ENCODE peak calls at places on chromosomes 12 and 14, in ten cellular contexts. X is GM23338, O is transverse colon, Z is spleen, A is suprapubic skin, J is GM12891, Y is prostate gland, S is esophagus muscularis mucosa, T is K562, Q is GM12892. D is an unnamed sample.
A peak's percentile ranks its signal among the peaks of the same experiment; 100 is the strongest.

GRCh38 chr14:67191768-67192290 is 2.6 kb downstream of the GARIN2 start:
- DNase-seq in X (no peak), O (no peak), Z (no peak), A (no peak), J (no peak), Y (no peak), S (no peak), T (no peak), Q (no peak), D (no peak)

GRCh38 chr12:105670664-105671063 is 340.2 kb downstream of the C12orf75 start:
- DNase-seq in X (no peak), O (no peak), Z (no peak), A (no peak), J (no peak), Y (no peak), S (no peak), T (no peak), Q (no peak), D (no peak)

GRCh38 chr14:54366726-54367707 is 29.8 kb upstream of the CDKN3 start:
- DNase-seq in X (peak; percentile 83), O (peak; percentile 41), Z (no peak), A (no peak), J (peak; percentile 14), Y (no peak), S (no peak), T (peak; percentile 12), Q (no peak), D (no peak)

GRCh38 chr12:5432011-5432400 is at the start of gene NTF3:
- DNase-seq in X (peak; percentile 82), O (no peak), Z (no peak), A (no peak), J (no peak), Y (peak; percentile 51), S (peak; percentile 72), T (no peak), Q (no peak), D (no peak)

GRCh38 chr12:87150969-87151662 is 878.1 kb downstream of the C12orf50 start:
- DNase-seq in X (no peak), O (no peak), Z (peak; percentile 13), A (no peak), J (no peak), Y (no peak), S (no peak), T (no peak), Q (no peak), D (no peak)

GRCh38 chr12:120722784-120723183 is 2.8 kb upstream of the ACADS start:
- DNase-seq in X (no peak), O (no peak), Z (peak; percentile 9), A (no peak), J (no peak), Y (no peak), S (no peak), T (no peak), Q (no peak), D (no peak)

GRCh38 chr14:33914676-33915516 is 36.0 kb downstream of the EGLN3 start:
- DNase-seq in X (no peak), O (no peak), Z (no peak), A (no peak), J (no peak), Y (no peak), S (peak; percentile 88), T (peak; percentile 27), Q (no peak), D (peak; percentile 4)

GRCh38 chr14:24463806-24464785 is 21.5 kb upstream of the SDR39U1 start:
- DNase-seq in X (no peak), O (no peak), Z (no peak), A (no peak), J (no peak), Y (no peak), S (no peak), T (no peak), Q (no peak), D (no peak)

GRCh38 chr12:47980779-47981495 is 17.5 kb downstream of the TMEM106C start:
- DNase-seq in X (no peak), O (no peak), Z (peak; percentile 64), A (no peak), J (no peak), Y (no peak), S (no peak), T (no peak), Q (no peak), D (no peak)

GRCh38 chr12:59317598-59317997 is 278.2 kb upstream of the SLC16A7 start:
- DNase-seq in X (peak; percentile 72), O (no peak), Z (no peak), A (no peak), J (no peak), Y (no peak), S (no peak), T (no peak), Q (no peak), D (no peak)

GRCh38 chr12:111444314-111444705 is 38.6 kb downstream of the SH2B3 start:
- DNase-seq in X (no peak), O (peak; percentile 12), Z (no peak), A (peak; percentile 6), J (no peak), Y (no peak), S (no peak), T (no peak), Q (peak; percentile 40), D (no peak)
- TF ChIP-seq POLR2AphosphoS5 in X (no peak), O (no peak), Z (no peak), A (no peak), J (peak; percentile 67), Y (no peak), S (no peak), T (peak; percentile 11), Q (peak; percentile 56), D (no peak)

DNA sequence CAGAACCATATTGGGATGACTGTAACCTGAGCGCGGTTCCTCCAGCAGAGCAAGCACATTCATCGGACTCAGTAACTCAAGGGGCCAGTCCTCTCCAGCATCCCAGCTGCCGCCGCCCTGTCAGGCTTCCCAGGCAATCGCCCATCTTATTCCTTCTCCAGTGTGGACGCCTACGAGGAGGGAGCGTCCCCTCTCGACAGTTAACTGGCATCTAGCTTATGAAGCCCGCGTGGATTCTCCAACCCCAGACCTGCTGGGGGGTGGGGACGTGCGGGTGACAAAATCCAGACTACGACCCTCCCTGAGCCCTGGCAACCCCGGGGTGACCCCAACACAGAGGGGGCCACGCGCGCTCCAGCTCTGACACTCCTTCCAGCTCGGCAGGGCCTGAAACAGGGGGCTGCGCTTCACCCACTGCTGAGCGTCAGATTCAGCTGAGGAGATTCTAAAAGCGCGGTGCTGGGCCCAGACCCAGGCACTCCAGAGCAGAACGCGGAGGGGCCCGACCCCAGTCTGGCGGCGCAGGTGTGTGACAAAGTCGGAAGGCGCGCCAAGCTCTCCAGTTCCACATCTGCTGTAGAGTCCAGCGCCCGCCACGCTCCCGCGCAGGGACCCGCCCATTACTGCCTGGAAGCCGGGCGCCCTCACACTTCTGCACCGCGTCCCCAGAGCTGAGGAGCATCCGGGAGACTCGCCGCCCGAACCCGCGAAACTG is 43.9 kb upstream of the ESR2 start:
- DNase-seq in X (peak; percentile 92), O (peak; percentile 59), Z (peak; percentile 95), A (peak; percentile 87), J (peak; percentile 10), Y (peak; percentile 34), S (peak; percentile 93), T (peak; percentile 20), Q (peak; percentile 7), D (peak; percentile 1)
- TF ChIP-seq POLR2AphosphoS5 in X (peak; percentile 14), O (no peak), Z (no peak), A (no peak), J (peak; percentile 62), Y (no peak), S (no peak), T (no peak), Q (peak; percentile 27), D (no peak)

GRCh38 chr12:737117-737739 is 15.2 kb upstream of the WNK1 start:
- DNase-seq in X (no peak), O (no peak), Z (no peak), A (no peak), J (no peak), Y (no peak), S (no peak), T (no peak), Q (no peak), D (no peak)

GRCh38 chr12:740921-741320 is 11.5 kb upstream of the WNK1 start:
- DNase-seq in X (no peak), O (no peak), Z (no peak), A (no peak), J (no peak), Y (no peak), S (no peak), T (no peak), Q (no peak), D (no peak)

GRCh38 chr12:738712-739111 is 13.7 kb upstream of the WNK1 start:
- DNase-seq in X (no peak), O (no peak), Z (no peak), A (no peak), J (no peak), Y (no peak), S (no peak), T (no peak), Q (no peak), D (no peak)

DNA sequence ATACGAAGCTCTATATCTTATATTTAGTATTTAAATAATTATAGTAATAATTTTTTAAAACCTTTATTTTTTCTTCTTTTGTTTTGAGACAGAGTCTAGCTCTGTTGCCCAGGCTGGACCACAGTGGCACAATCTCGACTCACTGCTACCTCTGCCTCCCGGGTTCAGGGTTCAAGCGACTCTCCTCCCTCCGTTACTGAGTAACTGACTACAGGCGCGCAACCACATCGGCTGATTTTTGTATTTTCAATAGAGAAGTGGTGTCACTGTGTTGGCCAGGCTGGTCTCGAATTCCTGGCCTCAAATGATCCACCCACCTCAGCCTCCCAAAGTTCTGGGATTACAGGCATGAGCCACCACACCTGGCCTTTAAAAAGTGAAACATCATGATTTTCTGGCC is 13.0 kb upstream of the WNK1 start:
- DNase-seq in X (no peak), O (no peak), Z (no peak), A (no peak), J (no peak), Y (no peak), S (no peak), T (no peak), Q (no peak), D (no peak)
- TF ChIP-seq POLR2AphosphoS5 in X (no peak), O (no peak), Z (no peak), A (no peak), J (no peak), Y (no peak), S (no peak), T (no peak), Q (no peak), D (no peak)

GRCh38 chr14:60724080-60724618 is at the start of gene SIX4:
- DNase-seq in X (peak; percentile 94), O (peak; percentile 53), Z (no peak), A (no peak), J (peak; percentile 39), Y (peak; percentile 94), S (no peak), T (peak; percentile 84), Q (peak; percentile 34), D (no peak)
- TF ChIP-seq POLR2AphosphoS5 in X (peak; percentile 85), O (no peak), Z (no peak), A (no peak), J (no peak), Y (peak; percentile 92), S (peak; percentile 62), T (peak; percentile 71), Q (no peak), D (no peak)

D was measured in HL-60.